ENCODE peak calls at places on chromosomes 1 and 21, in four cellular contexts. I, A, B and Z are unnamed samples.
A peak's percentile ranks its signal among the peaks of the same experiment; 100 is the strongest.

GRCh38 chr1:186958520-186958919 is 129.8 kb downstream of the PLA2G4A start:
- DNase-seq in I (no peak), A (peak; percentile 91), B (no peak), Z (no peak)

GRCh38 chr21:42039470-42039901 is 29.3 kb upstream of the ZBTB21 start:
- DNase-seq in I (no peak), A (peak; percentile 85), B (no peak), Z (no peak)

GRCh38 chr1:246292571-246292970 is 214.5 kb downstream of the SMYD3 start:
- DNase-seq in I (no peak), A (no peak), B (no peak), Z (no peak)

GRCh38 chr1:221813887-221814286 is 72.0 kb upstream of the DUSP10 start:
- DNase-seq in I (no peak), A (no peak), B (no peak), Z (no peak)

GRCh38 chr1:86429830-86430229 is 5.9 kb downstream of the CLCA2 start:
- DNase-seq in I (no peak), A (peak; percentile 93), B (no peak), Z (no peak)

GRCh38 chr1:217274927-217275616 is 355.8 kb downstream of the GPATCH2 start:
- DNase-seq in I (no peak), A (peak; percentile 75), B (no peak), Z (no peak)

GRCh38 chr1:214637722-214638473 is 34.9 kb downstream of the CENPF start:
- DNase-seq in I (peak; percentile 65), A (peak; percentile 69), B (no peak), Z (no peak)

GRCh38 chr1:43455205-43455889 is 1.6 kb upstream of the HYI start:
- DNase-seq in I (no peak), A (no peak), B (no peak), Z (no peak)

GRCh38 chr1:66271216-66271903 is 262.6 kb upstream of the SGIP1 start:
- DNase-seq in I (peak; percentile 92), A (peak; percentile 99), B (no peak), Z (peak; percentile 34)

GRCh38 chr1:226806988-226807387 is 63.4 kb upstream of the PSEN2 start:
- DNase-seq in I (no peak), A (no peak), B (no peak), Z (no peak)

GRCh38 chr21:28705616-28706015 is 287.1 kb downstream of the LTN1 start:
- DNase-seq in I (peak; percentile 37), A (peak; percentile 33), B (no peak), Z (no peak)

GRCh38 chr1:202723708-202724107 is 13.5 kb upstream of the SYT2 start:
- DNase-seq in I (no peak), A (no peak), B (no peak), Z (no peak)

GRCh38 chr1:64245495-64245894 is 42.1 kb downstream of the UBE2U start:
- DNase-seq in I (peak; percentile 55), A (no peak), B (no peak), Z (no peak)

GRCh38 chr1:247303211-247303610 is 28.5 kb downstream of the ZNF496 start:
- DNase-seq in I (no peak), A (no peak), B (no peak), Z (no peak)

GRCh38 chr1:25195835-25196234 is 36.5 kb downstream of the SYF2 start:
- DNase-seq in I (no peak), A (no peak), B (no peak), Z (no peak)

GRCh38 chr1:93820554-93821411 is 58.2 kb downstream of the DNTTIP2 start:
- DNase-seq in I (peak; percentile 99), A (no peak), B (no peak), Z (peak; percentile 55)

GRCh38 chr1:93815738-93816110 is 63.3 kb downstream of the DNTTIP2 start:
- DNase-seq in I (peak; percentile 92), A (no peak), B (no peak), Z (no peak)

GRCh38 chr1:93816970-93817738 is 61.9 kb downstream of the DNTTIP2 start:
- DNase-seq in I (peak; percentile 81), A (peak; percentile 85), B (no peak), Z (no peak)

GRCh38 chr1:93817819-93818569 is 61.0 kb downstream of the DNTTIP2 start:
- DNase-seq in I (peak; percentile 76), A (no peak), B (no peak), Z (no peak)

DNA sequence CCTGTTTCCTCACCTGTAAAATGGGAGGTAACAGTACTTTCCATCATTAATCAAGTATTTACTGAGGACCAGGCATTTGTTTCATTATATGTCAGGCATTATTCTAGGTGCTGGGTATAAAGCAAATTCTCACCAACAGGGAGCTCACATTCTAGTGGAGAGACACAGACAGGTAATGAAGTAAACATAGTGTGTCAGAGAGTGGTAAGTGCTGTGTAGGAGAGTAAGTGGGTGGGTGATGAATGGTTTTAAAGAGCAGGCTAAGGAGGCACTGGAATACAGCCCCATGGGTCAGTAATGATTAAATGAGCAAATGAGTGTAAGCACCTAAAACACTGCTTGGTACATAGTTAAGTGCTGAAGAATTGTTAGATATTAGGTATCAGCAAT is 60.4 kb downstream of the DNTTIP2 start:
- DNase-seq in I (no peak), A (no peak), B (no peak), Z (no peak)
- H3K4me2 ChIP-seq in I (no peak overlapping the region), A (no peak overlapping the region), B (no peak overlapping the region), Z (no peak overlapping the region)

GRCh38 chr1:195999022-195999421 is 609.2 kb downstream of the KCNT2 start:
- DNase-seq in I (no peak), A (no peak), B (no peak), Z (no peak)

GRCh38 chr1:196002906-196003305 is 605.3 kb downstream of the KCNT2 start:
- DNase-seq in I (peak; percentile 79), A (no peak), B (no peak), Z (no peak)

DNA sequence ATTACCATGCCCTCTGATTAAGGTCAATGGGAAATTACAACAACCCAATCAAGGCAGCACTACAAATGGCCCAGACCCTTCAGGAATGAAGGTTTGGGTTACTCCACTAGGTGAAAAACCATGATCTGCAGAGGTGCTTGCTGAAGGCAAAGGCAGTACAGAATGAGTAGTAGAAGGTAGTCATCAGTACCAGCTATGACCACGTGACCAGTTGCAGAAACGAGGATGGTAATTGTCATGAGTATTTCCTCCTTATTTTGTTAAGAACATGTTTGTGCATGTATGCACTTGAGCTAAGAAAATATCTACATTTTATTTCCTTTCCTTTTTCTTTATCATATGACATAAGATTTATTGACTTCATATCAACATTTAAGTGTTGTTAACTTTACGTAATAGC is 607.1 kb downstream of the KCNT2 start:
- DNase-seq in I (no peak), A (no peak), B (no peak), Z (no peak)
- H4K5ac ChIP-seq in I (no peak overlapping the region), A (no peak overlapping the region), B (no peak overlapping the region), Z (no peak overlapping the region)

DNA sequence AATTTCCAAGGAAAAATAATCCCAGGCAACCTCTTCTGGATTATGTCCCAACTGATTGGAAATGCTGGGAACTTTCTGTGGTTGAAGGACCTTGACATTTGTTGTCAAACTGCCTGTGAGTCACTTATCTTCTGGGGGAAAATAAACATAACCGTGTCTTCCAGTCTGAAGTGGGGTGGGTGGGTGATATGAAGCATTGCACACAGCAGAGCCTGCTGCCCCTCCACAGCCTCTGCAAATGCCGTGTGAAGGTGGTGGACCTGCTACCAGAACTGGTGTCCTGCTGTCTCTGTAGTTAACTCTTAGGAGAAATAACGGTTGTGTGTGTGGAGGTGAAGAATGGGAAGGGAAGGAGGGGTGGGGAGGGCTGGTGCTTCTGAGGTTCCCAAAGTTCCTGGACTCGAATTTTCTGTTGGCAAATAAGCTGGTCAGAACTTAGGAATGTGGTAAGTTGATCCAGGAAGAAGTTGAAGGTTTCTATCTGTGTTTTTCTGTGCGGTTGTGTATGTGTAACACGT is 23.2 kb downstream of the GALNT2 start:
- DNase-seq in I (no peak), A (peak; percentile 87), B (no peak), Z (no peak)
- H3K4me1 ChIP-seq in I (no peaks in the 10 kb centered on the region), A (peaks cover 30% of the 10 kb centered on the region), B (peaks cover 6% of the 10 kb centered on the region), Z (no peaks in the 10 kb centered on the region)

GRCh38 chr1:240597153-240597745 is 14.7 kb downstream of the GREM2 start:
- DNase-seq in I (no peak), A (no peak), B (no peak), Z (no peak)

GRCh38 chr1:240598201-240598600 is 13.8 kb downstream of the GREM2 start:
- DNase-seq in I (no peak), A (no peak), B (no peak), Z (no peak)

GRCh38 chr1:240599299-240599698 is 12.7 kb downstream of the GREM2 start:
- DNase-seq in I (no peak), A (no peak), B (no peak), Z (no peak)

GRCh38 chr1:240599830-240600229 is 12.1 kb downstream of the GREM2 start:
- DNase-seq in I (no peak), A (no peak), B (no peak), Z (no peak)

DNA sequence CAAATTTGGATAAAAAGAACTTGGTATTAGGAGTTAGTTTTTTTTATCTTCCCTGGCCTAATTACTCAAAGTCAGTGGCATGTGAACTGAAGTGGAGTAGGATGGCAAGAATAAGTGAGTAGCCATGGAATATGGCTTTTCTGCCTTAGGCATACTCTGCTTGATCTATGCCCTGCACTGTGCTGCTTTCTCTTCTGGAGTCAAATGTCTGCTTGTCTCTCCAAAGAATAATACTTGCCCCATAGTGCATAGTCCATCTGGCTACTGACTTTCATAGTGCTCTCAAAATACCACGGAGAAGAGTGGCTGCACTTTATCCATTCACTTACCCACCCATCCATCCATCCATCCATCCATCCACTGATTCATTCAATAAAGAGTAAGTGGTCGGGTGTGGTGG is 13.4 kb downstream of the GREM2 start:
- DNase-seq in I (no peak), A (no peak), B (no peak), Z (no peak)
- H3K4me2 ChIP-seq in I (no peak overlapping the region), A (no peak overlapping the region), B (no peak overlapping the region), Z (no peak overlapping the region)

GRCh38 chr1:212917134-212917485 is 33.2 kb upstream of the VASH2 start:
- DNase-seq in I (no peak), A (no peak), B (no peak), Z (no peak)
- H4K5ac ChIP-seq in I (no peak overlapping the region), A (no peak overlapping the region), B (peak overlapping the region; percentile 35), Z (no peak overlapping the region)

GRCh38 chr21:26127073-26127814 is 43.3 kb downstream of the APP start:
- DNase-seq in I (no peak), A (no peak), B (no peak), Z (no peak)

GRCh38 chr21:26130249-26130896 is 40.2 kb downstream of the APP start:
- DNase-seq in I (peak; percentile 51), A (peak; percentile 82), B (no peak), Z (no peak)

GRCh38 chr21:26126168-26126553 is 44.4 kb downstream of the APP start:
- DNase-seq in I (peak; percentile 46), A (no peak), B (no peak), Z (no peak)

GRCh38 chr21:26125433-26126167 is 45.0 kb downstream of the APP start:
- DNase-seq in I (peak; percentile 34), A (peak; percentile 28), B (no peak), Z (no peak)

GRCh38 chr21:26127918-26128317 is 42.7 kb downstream of the APP start:
- DNase-seq in I (no peak), A (peak; percentile 69), B (no peak), Z (no peak)
- H3K4me1 ChIP-seq in I (peaks cover 23% of the 10 kb centered on the region), A (peaks cover 17% of the 10 kb centered on the region), B (peaks cover 18% of the 10 kb centered on the region), Z (peaks cover 21% of the 10 kb centered on the region)

GRCh38 chr1:46403916-46404315 is 9.8 kb downstream of the FAAH start:
- DNase-seq in I (no peak), A (no peak), B (no peak), Z (no peak)

GRCh38 chr1:46405724-46406123 is 11.6 kb downstream of the FAAH start:
- DNase-seq in I (no peak), A (no peak), B (no peak), Z (no peak)

GRCh38 chr1:46406881-46407608 is 12.9 kb downstream of the FAAH start:
- DNase-seq in I (peak; percentile 73), A (no peak), B (no peak), Z (no peak)

GRCh38 chr1:46404482-46405203 is 10.5 kb downstream of the FAAH start:
- DNase-seq in I (no peak), A (no peak), B (no peak), Z (no peak)

GRCh38 chr1:46405204-46405555 is 11.1 kb downstream of the FAAH start:
- DNase-seq in I (no peak), A (no peak), B (no peak), Z (no peak)
- H3K4me2 ChIP-seq in I (no peak overlapping the region), A (no peak overlapping the region), B (no peak overlapping the region), Z (no peak overlapping the region)